ENCODE peak calls at places on chromosome 10, in four cellular contexts. One of them, this sample, is unnamed.

GRCh38 chr10:133400624-133401424 is 6.9 kb downstream of the MTG1 start:
- DNase-seq in H1: no peak
- DNase-seq in HepG2: no peak
- DNase-seq in GM12878: peak; percentile 63
- DNase-seq in this sample: no peak

GRCh38 chr10:69407621-69408301 is 9.0 kb downstream of the TACR2 start:
- DNase-seq in H1: no peak
- DNase-seq in GM12878: no peak
- DNase-seq in HepG2: no peak
- DNase-seq in this sample: peak; percentile 68

GRCh38 chr10:128527730-128528129 is 401.5 kb upstream of the MKI67 start:
- DNase-seq in HepG2: no peak
- DNase-seq in H1: no peak
- DNase-seq in GM12878: no peak
- DNase-seq in this sample: no peak

GRCh38 chr10:5479481-5480161 is 19.7 kb downstream of the CALML5 start:
- DNase-seq in HepG2: no peak
- DNase-seq in GM12878: no peak
- DNase-seq in H1: no peak
- DNase-seq in this sample: no peak

GRCh38 chr10:64733980-64734379 is 1212.8 kb downstream of the REEP3 start:
- DNase-seq in H1: no peak
- DNase-seq in GM12878: no peak
- DNase-seq in HepG2: peak; percentile 32
- DNase-seq in this sample: peak; percentile 6

GRCh38 chr10:5545778-5546710 is 21.3 kb downstream of the CALML3 start:
- DNase-seq in HepG2: no peak
- DNase-seq in GM12878: no peak
- DNase-seq in H1: no peak
- DNase-seq in this sample: peak; percentile 94

GRCh38 chr10:85168287-85168686 is 839.9 kb downstream of the CCSER2 start:
- DNase-seq in H1: no peak
- DNase-seq in HepG2: no peak
- DNase-seq in GM12878: no peak
- DNase-seq in this sample: no peak

GRCh38 chr10:79417731-79418130 is 27.7 kb downstream of the ZCCHC24 start:
- DNase-seq in HepG2: no peak
- DNase-seq in H1: no peak
- DNase-seq in GM12878: no peak
- DNase-seq in this sample: no peak

GRCh38 chr10:43205681-43206390 is 61.0 kb downstream of the RASGEF1A start:
- DNase-seq in GM12878: no peak
- DNase-seq in H1: no peak
- DNase-seq in HepG2: no peak
- DNase-seq in this sample: no peak

GRCh38 chr10:70272925-70273316 is 10.9 kb downstream of the NPFFR1 start:
- DNase-seq in HepG2: no peak
- DNase-seq in GM12878: peak; percentile 74
- DNase-seq in H1: no peak
- DNase-seq in this sample: peak; percentile 43

GRCh38 chr10:121994429-121994881 is 5.5 kb downstream of the TACC2 start:
- DNase-seq in HepG2: no peak
- DNase-seq in GM12878: no peak
- DNase-seq in H1: no peak
- DNase-seq in this sample: no peak

GRCh38 chr10:77799352-77799751 is 127.2 kb downstream of the DLG5 start:
- DNase-seq in H1: no peak
- DNase-seq in GM12878: no peak
- DNase-seq in HepG2: no peak
- DNase-seq in this sample: no peak

GRCh38 chr10:124703778-124704427 is 40.3 kb downstream of the FAM53B start:
- DNase-seq in H1: no peak
- DNase-seq in GM12878: no peak
- DNase-seq in HepG2: no peak
- DNase-seq in this sample: no peak

GRCh38 chr10:34869128-34869836 is 54.2 kb upstream of the PARD3 start:
- DNase-seq in H1: no peak
- DNase-seq in GM12878: no peak
- DNase-seq in HepG2: peak; percentile 47
- DNase-seq in this sample: no peak

GRCh38 chr10:114323023-114323422 is 81.3 kb downstream of the AFAP1L2 start:
- DNase-seq in HepG2: no peak
- DNase-seq in GM12878: no peak
- DNase-seq in H1: no peak
- DNase-seq in this sample: no peak

GRCh38 chr10:116469437-116469836 is 41.8 kb downstream of the PNLIPRP3 start:
- DNase-seq in H1: no peak
- DNase-seq in GM12878: no peak
- DNase-seq in HepG2: no peak
- DNase-seq in this sample: no peak

GRCh38 chr10:125720002-125720382 is 483 bp downstream of the EDRF1 start:
- DNase-seq in HepG2: peak; percentile 7
- DNase-seq in GM12878: no peak
- DNase-seq in H1: no peak
- DNase-seq in this sample: no peak

GRCh38 chr10:38093816-38094157 is 350 bp upstream of the ZNF37A start:
- DNase-seq in HepG2: no peak
- DNase-seq in H1: no peak
- DNase-seq in GM12878: no peak
- DNase-seq in this sample: no peak

GRCh38 chr10:15715619-15716227 is 4.0 kb downstream of the ITGA8 start:
- DNase-seq in GM12878: no peak
- DNase-seq in H1: no peak
- DNase-seq in HepG2: no peak
- DNase-seq in this sample: peak; percentile 18

GRCh38 chr10:35640474-35640873 is 1.6 kb downstream of the FZD8 start:
- DNase-seq in H1: no peak
- DNase-seq in GM12878: no peak
- DNase-seq in HepG2: peak; percentile 4
- DNase-seq in this sample: peak; percentile 85

GRCh38 chr10:12499587-12499986 is 150.2 kb downstream of the CAMK1D start:
- DNase-seq in HepG2: no peak
- DNase-seq in GM12878: no peak
- DNase-seq in H1: no peak
- DNase-seq in this sample: no peak

GRCh38 chr10:35896011-35896410 is 253.9 kb upstream of the FZD8 start:
- DNase-seq in HepG2: no peak
- DNase-seq in GM12878: no peak
- DNase-seq in H1: no peak
- DNase-seq in this sample: no peak

GRCh38 chr10:14244801-14245211 is 85.9 kb downstream of the FRMD4A start:
- DNase-seq in GM12878: no peak
- DNase-seq in HepG2: no peak
- DNase-seq in H1: no peak
- DNase-seq in this sample: no peak

GRCh38 chr10:115706482-115707076 is 566.4 kb downstream of the GFRA1 start:
- DNase-seq in HepG2: peak; percentile 1
- DNase-seq in GM12878: no peak
- DNase-seq in H1: no peak
- DNase-seq in this sample: peak; percentile 40

GRCh38 chr10:25682203-25682950 is 251.7 kb upstream of the MYO3A start:
- DNase-seq in HepG2: no peak
- DNase-seq in GM12878: no peak
- DNase-seq in H1: no peak
- DNase-seq in this sample: peak; percentile 21

GRCh38 chr10:122264442-122264841 is 6.7 kb upstream of the BTBD16 start:
- DNase-seq in HepG2: peak; percentile 20
- DNase-seq in H1: no peak
- DNase-seq in GM12878: no peak
- DNase-seq in this sample: no peak

GRCh38 chr10:77869626-77870420 is 56.7 kb downstream of the DLG5 start:
- DNase-seq in HepG2: no peak
- DNase-seq in GM12878: no peak
- DNase-seq in H1: no peak
- DNase-seq in this sample: no peak

GRCh38 chr10:6176691-6177231 is 26.0 kb upstream of the PFKFB3 start:
- DNase-seq in H1: no peak
- DNase-seq in GM12878: no peak
- DNase-seq in HepG2: no peak
- DNase-seq in this sample: no peak

GRCh38 chr10:124534231-124534798 is 72.7 kb downstream of the LHPP start:
- DNase-seq in HepG2: no peak
- DNase-seq in GM12878: no peak
- DNase-seq in H1: no peak
- DNase-seq in this sample: no peak

GRCh38 chr10:124401633-124402032 is 17.1 kb downstream of the OAT start:
- DNase-seq in HepG2: no peak
- DNase-seq in GM12878: no peak
- DNase-seq in H1: no peak
- DNase-seq in this sample: no peak

GRCh38 chr10:30992671-30993070 is 39.0 kb downstream of the ZNF438 start:
- DNase-seq in H1: no peak
- DNase-seq in HepG2: no peak
- DNase-seq in GM12878: no peak
- DNase-seq in this sample: no peak

GRCh38 chr10:103668351-103669242 is 175.1 kb downstream of the NEURL1 start:
- DNase-seq in H1: no peak
- DNase-seq in GM12878: no peak
- DNase-seq in HepG2: no peak
- DNase-seq in this sample: no peak

GRCh38 chr10:45201271-45201670 is 114.1 kb downstream of the OR13A1 start:
- DNase-seq in GM12878: no peak
- DNase-seq in H1: no peak
- DNase-seq in HepG2: no peak
- DNase-seq in this sample: no peak

GRCh38 chr10:104199567-104199966 is 32.6 kb downstream of the CFAP43 start:
- DNase-seq in H1: no peak
- DNase-seq in HepG2: peak; percentile 5
- DNase-seq in GM12878: no peak
- DNase-seq in this sample: no peak

GRCh38 chr10:96767611-96768010 is 47.3 kb upstream of the PIK3AP1 start:
- DNase-seq in H1: no peak
- DNase-seq in GM12878: no peak
- DNase-seq in HepG2: no peak
- DNase-seq in this sample: no peak

GRCh38 chr10:130021373-130021950 is 57.4 kb upstream of the EBF3 start:
- DNase-seq in HepG2: no peak
- DNase-seq in GM12878: no peak
- DNase-seq in H1: no peak
- DNase-seq in this sample: no peak

GRCh38 chr10:73591578-73591902 is 398 bp upstream of the USP54 start:
- DNase-seq in H1: peak; percentile 7
- DNase-seq in HepG2: peak; percentile 45
- DNase-seq in GM12878: no peak
- DNase-seq in this sample: no peak

GRCh38 chr10:73590881-73591577 is at the start of gene USP54:
- DNase-seq in HepG2: peak; percentile 59
- DNase-seq in H1: peak; percentile 29
- DNase-seq in GM12878: no peak
- DNase-seq in this sample: no peak

GRCh38 chr10:73593812-73594211 is 2.7 kb upstream of the USP54 start:
- DNase-seq in GM12878: no peak
- DNase-seq in H1: no peak
- DNase-seq in HepG2: no peak
- DNase-seq in this sample: no peak

GRCh38 chr10:73593110-73593509 is 2.0 kb upstream of the USP54 start:
- DNase-seq in GM12878: no peak
- DNase-seq in H1: no peak
- DNase-seq in HepG2: no peak
- DNase-seq in this sample: no peak

GRCh38 chr10:73591935-73592699 is 975 bp upstream of the USP54 start:
- DNase-seq in HepG2: peak; percentile 95
- DNase-seq in H1: peak; percentile 66
- DNase-seq in GM12878: peak; percentile 31
- DNase-seq in this sample: peak; percentile 78
- TF ChIP-seq EP300 in HepG2: peak; percentile 49
- TF ChIP-seq EP300 in H1: no peak
- TF ChIP-seq EP300 in GM12878: no peak
- TF ChIP-seq EP300 in this sample: no peak

GRCh38 chr10:17425584-17426262 is 28.7 kb downstream of the ST8SIA6 start:
- DNase-seq in H1: no peak
- DNase-seq in GM12878: no peak
- DNase-seq in HepG2: no peak
- DNase-seq in this sample: no peak
- TF ChIP-seq CEBPB in H1: no peak
- TF ChIP-seq CEBPB in GM12878: no peak
- TF ChIP-seq CEBPB in HepG2: no peak
- TF ChIP-seq CEBPB in this sample: no peak

GRCh38 chr10:74589226-74589673 is 237.2 kb upstream of the KAT6B start:
- DNase-seq in HepG2: no peak
- DNase-seq in H1: no peak
- DNase-seq in GM12878: peak; percentile 82
- DNase-seq in this sample: peak; percentile 87
- TF ChIP-seq EP300 in HepG2: no peak
- TF ChIP-seq EP300 in H1: no peak
- TF ChIP-seq EP300 in GM12878: peak; percentile 80
- TF ChIP-seq EP300 in this sample: no peak

DNA sequence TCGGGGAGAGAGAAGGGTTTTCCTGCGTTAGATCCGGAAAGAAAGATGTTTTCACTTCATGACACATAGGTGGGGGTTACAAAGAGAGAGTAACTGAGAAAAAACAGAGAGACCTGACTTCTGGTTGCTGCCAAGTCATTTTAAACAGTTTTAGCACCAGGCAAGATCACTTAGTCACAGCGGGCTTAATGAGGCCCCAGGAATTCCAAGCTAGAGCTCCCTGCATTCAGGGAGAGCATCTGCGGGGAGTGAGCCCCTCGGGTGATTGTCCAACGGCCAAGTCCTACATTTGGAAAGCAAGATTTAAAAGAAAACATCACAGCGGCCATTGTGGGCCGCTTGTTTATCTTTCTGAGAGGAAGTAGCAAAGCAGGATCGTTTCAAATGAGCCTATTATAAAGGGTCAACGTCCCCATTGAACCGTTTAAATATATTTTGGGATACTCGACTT is 78.5 kb downstream of the ARHGAP22 start:
- DNase-seq in HepG2: no peak
- DNase-seq in H1: no peak
- DNase-seq in GM12878: no peak
- DNase-seq in this sample: no peak
- TF ChIP-seq CEBPB in HepG2: no peak
- TF ChIP-seq CEBPB in H1: no peak
- TF ChIP-seq CEBPB in GM12878: no peak
- TF ChIP-seq CEBPB in this sample: no peak

This sample was measured in A549.